ENCODE peak calls at places on chromosomes 1 and 21, in eight cellular contexts. B is KBM-7; F is A549; Z is pons; D is HuH-7.5; C is activated T-helper 1 cell treated with anti-CD3 and anti-CD28 coated beads, Interleukin-12 subunit alpha, Interleukin-12 subunit beta, Interleukin-2, Interleukin-4 antibody, amounts not matched to agents 30 ng/mL and 10 ng/mL and 1 ng/mL, durations not matched to agents 14 hours and 24 hours and 36 hours; R is mucosa of gallbladder; L is stimulated activated naive CD8-positive, alpha-beta T cell treated with anti-CD3 and anti-CD28 coated beads, Interleukin-15, amount 100 ng/mL, for 72 hours. Y is an unnamed sample.

GRCh38 chr1:95012389-95012788 is 60.4 kb downstream of the ALG14 start:
- DNase-seq in C (no peak), B (no peak), D (no peak), R (no peak), F (no peak), Z (no peak), L (no peak), Y (no peak)

GRCh38 chr1:171310661-171311087 is 3.3 kb upstream of the FMO4 start:
- DNase-seq in C (no peak), F (no peak), L (no peak), Z (no peak), D (no peak), B (no peak), R (no peak), Y (no peak)

GRCh38 chr21:36698160-36699025 is 522 bp upstream of the SIM2 start:
- DNase-seq in F (peak), C (no peak), B (peak), D (no peak), Z (no peak), L (peak), R (no peak), Y (no peak)

GRCh38 chr1:58791106-58791505 is 7.3 kb upstream of the JUN start:
- DNase-seq in F (no peak), L (no peak), B (no peak), D (no peak), Z (no peak), C (no peak), R (no peak), Y (no peak)

GRCh38 chr1:185645201-185645640 is 89.0 kb upstream of the HMCN1 start:
- DNase-seq in D (no peak), R (no peak), C (no peak), Z (no peak), F (no peak), B (no peak), L (no peak), Y (no peak)

GRCh38 chr1:108644984-108645383 is 15.9 kb downstream of the HENMT1 start:
- DNase-seq in L (peak), R (no peak), D (no peak), F (no peak), Z (no peak), C (peak), B (peak), Y (no peak)

GRCh38 chr1:244163861-244164562 is 112.9 kb downstream of the ZBTB18 start:
- DNase-seq in Z (no peak), R (no peak), D (no peak), C (no peak), F (peak), B (no peak), L (no peak), Y (no peak)

GRCh38 chr1:21397813-21398188 is 42.1 kb upstream of the NBPF3 start:
- DNase-seq in C (no peak), Z (no peak), F (no peak), D (no peak), L (peak), B (peak), R (no peak), Y (no peak)

GRCh38 chr1:93438716-93439115 is 9.2 kb upstream of the FNBP1L start:
- DNase-seq in D (no peak), L (no peak), C (no peak), Z (no peak), B (no peak), F (no peak), R (no peak), Y (no peak)

GRCh38 chr21:45152265-45152746 is 77.9 kb downstream of the ADARB1 start:
- DNase-seq in R (peak), F (no peak), D (no peak), Z (peak), B (peak), C (peak), L (peak), Y (no peak)

GRCh38 chr1:30895942-30896660 is 12.5 kb downstream of the SDC3 start:
- DNase-seq in F (no peak), Z (no peak), L (no peak), R (no peak), C (no peak), B (no peak), D (no peak), Y (no peak)

GRCh38 chr1:150875197-150876110 is 945 bp downstream of the ARNT start:
- DNase-seq in C (no peak), L (no peak), Z (peak), B (no peak), D (peak), F (no peak), R (no peak), Y (no peak)

GRCh38 chr1:65265296-65266271 is 43.8 kb upstream of the DNAJC6 start:
- DNase-seq in Z (no peak), L (peak), R (no peak), B (peak), F (no peak), D (no peak), C (peak), Y (peak)

GRCh38 chr1:92679980-92680379 is 104.9 kb downstream of the EVI5 start:
- DNase-seq in C (no peak), F (no peak), L (no peak), Z (no peak), B (no peak), D (no peak), R (no peak), Y (no peak)

GRCh38 chr1:8506447-8506846 is 188.5 kb downstream of the SLC45A1 start:
- DNase-seq in B (no peak), F (no peak), R (no peak), L (no peak), D (no peak), Z (no peak), C (no peak), Y (no peak)

GRCh38 chr1:15115542-15116330 is 37.8 kb upstream of the TMEM51 start:
- DNase-seq in F (no peak), L (no peak), R (no peak), C (no peak), D (no peak), Z (no peak), B (no peak), Y (no peak)

GRCh38 chr1:55064071-55064581 is 24.8 kb downstream of the PCSK9 start:
- DNase-seq in Z (no peak), R (no peak), D (no peak), F (no peak), L (no peak), C (no peak), B (no peak), Y (no peak)

GRCh38 chr1:151993734-151994496 is at the start of gene S100A10:
- DNase-seq in L (peak), Z (no peak), B (peak), D (peak), C (peak), R (peak), F (peak), Y (peak)

GRCh38 chr1:109609881-109610280 is 9.5 kb downstream of the GNAT2 start:
- DNase-seq in B (no peak), Z (no peak), D (no peak), C (no peak), R (no peak), L (no peak), F (no peak), Y (no peak)

GRCh38 chr1:172650474-172651193 is 8.3 kb upstream of the FASLG start:
- DNase-seq in F (no peak), C (no peak), B (no peak), L (no peak), Z (no peak), R (no peak), D (no peak), Y (no peak)

GRCh38 chr1:55670331-55671082 is 455.3 kb upstream of the USP24 start:
- DNase-seq in B (no peak), F (no peak), L (no peak), C (no peak), Z (peak), R (no peak), D (no peak), Y (no peak)

GRCh38 chr1:100643430-100644196 is 75.9 kb upstream of the VCAM1 start:
- DNase-seq in B (no peak), Z (no peak), C (no peak), F (peak), L (no peak), D (peak), R (no peak), Y (no peak)

GRCh38 chr1:154837679-154838171 is 32.4 kb downstream of the KCNN3 start:
- DNase-seq in B (no peak), Z (no peak), C (no peak), F (no peak), R (no peak), L (no peak), D (no peak), Y (no peak)

GRCh38 chr1:60425528-60425927 is 352.0 kb upstream of the C1orf87 start:
- DNase-seq in D (no peak), Z (no peak), L (no peak), F (no peak), R (no peak), C (no peak), B (peak), Y (no peak)

GRCh38 chr1:119466419-119466818 is 40.6 kb upstream of the HSD3B1 start:
- DNase-seq in D (no peak), B (no peak), Z (no peak), F (no peak), C (no peak), R (no peak), L (no peak), Y (no peak)

GRCh38 chr1:165408518-165408917 is 36.4 kb downstream of the RXRG start:
- DNase-seq in R (peak), D (peak), Z (no peak), L (no peak), B (peak), C (no peak), F (peak), Y (no peak)

GRCh38 chr21:40631201-40631600 is 215.8 kb downstream of the DSCAM start:
- DNase-seq in R (no peak), L (no peak), B (no peak), F (no peak), D (no peak), C (no peak), Z (no peak), Y (no peak)

GRCh38 chr1:6157528-6158174 is 22.5 kb downstream of the CHD5 start:
- DNase-seq in R (peak), Z (peak), C (no peak), F (peak), L (no peak), B (no peak), D (peak), Y (no peak)

GRCh38 chr1:209989525-209989924 is 51.5 kb downstream of the SYT14 start:
- DNase-seq in Z (peak), R (no peak), D (no peak), B (no peak), F (peak), C (no peak), L (no peak), Y (no peak)

GRCh38 chr1:10867138-10867721 is 70.8 kb upstream of the CASZ1 start:
- DNase-seq in F (peak), C (peak), D (peak), Z (no peak), L (peak), B (peak), R (peak), Y (peak)

GRCh38 chr1:145720556-145720877 is 1.2 kb downstream of the CD160 start:
- DNase-seq in F (peak), R (no peak), C (no peak), L (no peak), D (no peak), Z (no peak), B (no peak), Y (no peak)

GRCh38 chr1:109928591-109929111 is 18.0 kb downstream of the CSF1 start:
- DNase-seq in B (no peak), C (no peak), Z (no peak), L (no peak), R (no peak), F (no peak), D (no peak), Y (no peak)

GRCh38 chr1:10515627-10516026 is 40.9 kb downstream of the PEX14 start:
- DNase-seq in L (no peak), D (no peak), C (no peak), F (no peak), Z (no peak), R (no peak), B (peak), Y (no peak)

GRCh38 chr1:108114026-108114599 is 86.0 kb downstream of the SLC25A24 start:
- DNase-seq in Z (no peak), F (no peak), L (no peak), R (no peak), B (peak), D (no peak), C (no peak), Y (no peak)

GRCh38 chr1:25688390-25689119 is 72.0 kb downstream of the MAN1C1 start:
- DNase-seq in Z (no peak), B (no peak), L (no peak), F (no peak), R (no peak), D (no peak), C (no peak), Y (no peak)

GRCh38 chr1:115669002-115669673 is 27.4 kb downstream of the VANGL1 start:
- DNase-seq in F (peak), C (no peak), D (no peak), L (no peak), Z (no peak), R (no peak), B (peak), Y (no peak)

GRCh38 chr1:186303911-186304310 is 71.1 kb downstream of the TPR start:
- DNase-seq in L (no peak), C (no peak), R (no peak), Z (no peak), D (no peak), B (no peak), F (no peak), Y (no peak)